ENCODE peak calls at places on chromosome 19, in nine cellular contexts. One of them, this sample, is unnamed.
A peak's percentile ranks its signal among the peaks of the same experiment; 100 is the strongest.

GRCh38 chr19:19385131-19385899 is 20.2 kb upstream of the GATAD2A start:
- ATAC-seq in HepG2: peak; percentile 96
- ATAC-seq in heart left ventricle: peak; percentile 99
- ATAC-seq in HCT116: peak; percentile 97
- ATAC-seq in GM12878: peak; percentile 95
- ATAC-seq in body of pancreas: peak; percentile 97
- ATAC-seq in A549: peak; percentile 98
- ATAC-seq in upper lobe of left lung: peak; percentile 99
- ATAC-seq in right lobe of liver: peak; percentile 95
- ATAC-seq in this sample: peak; percentile 99

GRCh38 chr19:23033721-23034120 is 30.7 kb upstream of the ZNF728 start:
- ATAC-seq in HepG2: no peak
- ATAC-seq in heart left ventricle: no peak
- ATAC-seq in HCT116: no peak
- ATAC-seq in GM12878: no peak
- ATAC-seq in body of pancreas: no peak
- ATAC-seq in A549: no peak
- ATAC-seq in upper lobe of left lung: no peak
- ATAC-seq in right lobe of liver: no peak
- ATAC-seq in this sample: no peak

GRCh38 chr19:46299004-46299509 is 2.2 kb downstream of the HIF3A start:
- ATAC-seq in HepG2: peak; percentile 34
- ATAC-seq in heart left ventricle: peak; percentile 82
- ATAC-seq in HCT116: peak; percentile 63
- ATAC-seq in GM12878: no peak
- ATAC-seq in body of pancreas: peak; percentile 81
- ATAC-seq in A549: peak; percentile 60
- ATAC-seq in upper lobe of left lung: peak; percentile 90
- ATAC-seq in right lobe of liver: peak; percentile 78
- ATAC-seq in this sample: peak; percentile 73

GRCh38 chr19:7928334-7928706 is 2.4 kb upstream of the CTXN1 start:
- ATAC-seq in HepG2: no peak
- ATAC-seq in heart left ventricle: peak; percentile 25
- ATAC-seq in HCT116: no peak
- ATAC-seq in GM12878: no peak
- ATAC-seq in body of pancreas: no peak
- ATAC-seq in A549: no peak
- ATAC-seq in upper lobe of left lung: no peak
- ATAC-seq in right lobe of liver: no peak
- ATAC-seq in this sample: no peak

GRCh38 chr19:21584532-21584931 is 79.1 kb downstream of the ZNF429 start:
- ATAC-seq in HepG2: no peak
- ATAC-seq in heart left ventricle: no peak
- ATAC-seq in HCT116: no peak
- ATAC-seq in GM12878: no peak
- ATAC-seq in body of pancreas: no peak
- ATAC-seq in A549: no peak
- ATAC-seq in upper lobe of left lung: no peak
- ATAC-seq in right lobe of liver: no peak
- ATAC-seq in this sample: no peak

GRCh38 chr19:5115771-5116202 is 146.9 kb downstream of the KDM4B start:
- ATAC-seq in HepG2: no peak
- ATAC-seq in heart left ventricle: peak; percentile 27
- ATAC-seq in HCT116: no peak
- ATAC-seq in GM12878: no peak
- ATAC-seq in body of pancreas: peak; percentile 42
- ATAC-seq in A549: no peak
- ATAC-seq in upper lobe of left lung: no peak
- ATAC-seq in right lobe of liver: peak; percentile 68
- ATAC-seq in this sample: no peak

GRCh38 chr19:30287259-30287658 is 84.9 kb upstream of the ZNF536 start:
- ATAC-seq in HepG2: no peak
- ATAC-seq in heart left ventricle: no peak
- ATAC-seq in HCT116: no peak
- ATAC-seq in GM12878: no peak
- ATAC-seq in body of pancreas: no peak
- ATAC-seq in A549: no peak
- ATAC-seq in upper lobe of left lung: no peak
- ATAC-seq in right lobe of liver: no peak
- ATAC-seq in this sample: no peak

GRCh38 chr19:33376931-33377557 is 3.5 kb downstream of the CEBPG start:
- ATAC-seq in HepG2: no peak
- ATAC-seq in heart left ventricle: no peak
- ATAC-seq in HCT116: no peak
- ATAC-seq in GM12878: no peak
- ATAC-seq in body of pancreas: no peak
- ATAC-seq in A549: no peak
- ATAC-seq in upper lobe of left lung: no peak
- ATAC-seq in right lobe of liver: no peak
- ATAC-seq in this sample: no peak

GRCh38 chr19:52048604-52049493 is at the start of gene ZNF432:
- ATAC-seq in HepG2: peak; percentile 96
- ATAC-seq in heart left ventricle: peak; percentile 98
- ATAC-seq in HCT116: peak; percentile 70
- ATAC-seq in GM12878: peak; percentile 96
- ATAC-seq in body of pancreas: peak; percentile 93
- ATAC-seq in A549: peak; percentile 100
- ATAC-seq in upper lobe of left lung: peak; percentile 98
- ATAC-seq in right lobe of liver: peak; percentile 99
- ATAC-seq in this sample: peak; percentile 98
- TF ChIP-seq POLR2A in HepG2: peak; percentile 59
- TF ChIP-seq POLR2A in heart left ventricle: no peak
- TF ChIP-seq POLR2A in HCT116: no peak
- TF ChIP-seq POLR2A in GM12878: peak; percentile 86
- TF ChIP-seq POLR2A in body of pancreas: peak; percentile 67
- TF ChIP-seq POLR2A in A549: peak; percentile 40
- TF ChIP-seq POLR2A in upper lobe of left lung: no peak
- TF ChIP-seq POLR2A in right lobe of liver: peak; percentile 33
- TF ChIP-seq POLR2A in this sample: peak; percentile 29

GRCh38 chr19:17074628-17075034 is 621 bp downstream of the HAUS8 start:
- ATAC-seq in HepG2: no peak
- ATAC-seq in heart left ventricle: no peak
- ATAC-seq in HCT116: no peak
- ATAC-seq in GM12878: peak; percentile 1
- ATAC-seq in body of pancreas: no peak
- ATAC-seq in A549: no peak
- ATAC-seq in upper lobe of left lung: no peak
- ATAC-seq in right lobe of liver: no peak
- ATAC-seq in this sample: no peak

GRCh38 chr19:17075860-17076538 is 422 bp downstream of the MYO9B start:
- ATAC-seq in HepG2: no peak
- ATAC-seq in heart left ventricle: no peak
- ATAC-seq in HCT116: no peak
- ATAC-seq in GM12878: no peak
- ATAC-seq in body of pancreas: no peak
- ATAC-seq in A549: no peak
- ATAC-seq in upper lobe of left lung: no peak
- ATAC-seq in right lobe of liver: no peak
- ATAC-seq in this sample: no peak

GRCh38 chr19:17076539-17076919 is 952 bp downstream of the MYO9B start:
- ATAC-seq in HepG2: peak; percentile 4
- ATAC-seq in heart left ventricle: no peak
- ATAC-seq in HCT116: no peak
- ATAC-seq in GM12878: no peak
- ATAC-seq in body of pancreas: no peak
- ATAC-seq in A549: no peak
- ATAC-seq in upper lobe of left lung: no peak
- ATAC-seq in right lobe of liver: no peak
- ATAC-seq in this sample: no peak

GRCh38 chr19:17075035-17075859 is at the start of the genes HAUS8 and MYO9B:
- ATAC-seq in HepG2: peak; percentile 77
- ATAC-seq in heart left ventricle: peak; percentile 97
- ATAC-seq in HCT116: peak; percentile 93
- ATAC-seq in GM12878: peak; percentile 74
- ATAC-seq in body of pancreas: peak; percentile 99
- ATAC-seq in A549: peak; percentile 79
- ATAC-seq in upper lobe of left lung: peak; percentile 99
- ATAC-seq in right lobe of liver: peak; percentile 97
- ATAC-seq in this sample: peak; percentile 93

DNA sequence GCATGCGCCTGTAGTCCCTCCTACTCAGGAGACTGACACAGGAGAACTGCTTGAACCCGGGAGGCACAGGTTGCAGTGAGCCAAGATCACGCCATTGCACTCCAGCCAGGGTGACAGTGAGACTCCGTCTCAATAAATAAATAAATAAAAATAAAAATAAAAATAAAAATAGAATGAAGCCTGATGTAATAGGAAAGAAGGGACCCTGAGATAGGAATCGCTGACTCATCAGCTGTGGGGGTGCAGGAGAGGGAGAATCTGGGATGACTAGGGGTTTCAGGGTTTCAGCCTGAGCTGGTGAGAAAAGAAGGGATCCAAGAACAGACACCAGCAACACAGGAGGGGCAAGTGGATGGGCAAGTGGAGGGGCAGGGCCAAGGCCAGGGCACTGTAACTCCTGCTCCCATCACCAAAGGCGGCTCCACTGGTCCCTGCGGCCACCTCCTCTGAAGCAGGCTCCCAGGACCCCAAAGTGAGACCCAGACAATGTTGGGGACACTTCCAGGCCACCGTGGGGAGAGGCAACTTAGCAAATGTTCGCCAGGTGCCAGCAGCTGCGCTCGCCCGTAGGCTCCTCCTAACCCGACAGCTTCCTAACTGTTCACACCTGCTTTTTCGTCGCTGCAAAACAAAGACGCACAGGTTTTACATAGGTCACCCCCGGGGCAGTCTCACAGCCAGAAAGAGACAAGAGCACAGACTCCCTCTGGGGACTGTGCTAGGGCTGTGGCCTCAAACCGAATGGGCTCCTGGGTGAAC is 1.2 kb downstream of the HAUS8 start:
- ATAC-seq in HepG2: peak; percentile 5
- ATAC-seq in heart left ventricle: no peak
- ATAC-seq in HCT116: no peak
- ATAC-seq in GM12878: peak; percentile 12
- ATAC-seq in body of pancreas: no peak
- ATAC-seq in A549: no peak
- ATAC-seq in upper lobe of left lung: no peak
- ATAC-seq in right lobe of liver: no peak
- ATAC-seq in this sample: no peak
- H3K27ac ChIP-seq in HepG2: peak overlapping the region; percentile 75
- H3K27ac ChIP-seq in heart left ventricle: peak overlapping the region; percentile 91
- H3K27ac ChIP-seq in HCT116: peak overlapping the region; percentile 59
- H3K27ac ChIP-seq in GM12878: peak overlapping the region; percentile 86
- H3K27ac ChIP-seq in body of pancreas: peak overlapping the region; percentile 87
- H3K27ac ChIP-seq in A549: peak overlapping the region; percentile 99
- H3K27ac ChIP-seq in upper lobe of left lung: peak overlapping the region; percentile 73
- H3K27ac ChIP-seq in right lobe of liver: peak overlapping the region; percentile 64
- H3K27ac ChIP-seq in this sample: peak overlapping the region; percentile 92

DNA sequence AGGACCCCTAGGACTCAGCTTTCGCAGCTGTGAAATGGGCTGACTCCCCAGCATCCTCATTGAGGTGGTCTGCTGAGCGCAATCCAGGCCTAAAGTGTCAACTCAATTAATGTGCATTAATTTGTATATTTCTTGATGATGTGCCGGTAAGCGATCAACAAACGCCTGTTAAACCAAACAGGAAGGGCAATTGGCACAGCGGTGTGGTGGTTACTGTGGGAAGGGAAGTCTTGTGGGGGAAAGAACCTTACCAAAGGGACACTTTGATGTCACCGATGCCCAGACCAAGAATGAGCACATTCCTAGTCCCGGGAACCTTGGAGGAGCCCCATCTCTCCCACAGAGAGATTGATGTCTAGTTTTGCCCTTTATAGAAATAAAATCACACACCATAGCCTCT is 1.6 kb downstream of the JAK3 start:
- ATAC-seq in HepG2: no peak
- ATAC-seq in heart left ventricle: no peak
- ATAC-seq in HCT116: no peak
- ATAC-seq in GM12878: no peak
- ATAC-seq in body of pancreas: no peak
- ATAC-seq in A549: no peak
- ATAC-seq in upper lobe of left lung: no peak
- ATAC-seq in right lobe of liver: no peak
- ATAC-seq in this sample: no peak
- TF ChIP-seq POLR2A in HepG2: no peak
- TF ChIP-seq POLR2A in heart left ventricle: no peak
- TF ChIP-seq POLR2A in HCT116: no peak
- TF ChIP-seq POLR2A in GM12878: no peak
- TF ChIP-seq POLR2A in body of pancreas: no peak
- TF ChIP-seq POLR2A in A549: no peak
- TF ChIP-seq POLR2A in upper lobe of left lung: no peak
- TF ChIP-seq POLR2A in right lobe of liver: no peak
- TF ChIP-seq POLR2A in this sample: no peak

GRCh38 chr19:42277821-42278809 is 9.1 kb downstream of the CIC start:
- ATAC-seq in HepG2: no peak
- ATAC-seq in heart left ventricle: no peak
- ATAC-seq in HCT116: no peak
- ATAC-seq in GM12878: no peak
- ATAC-seq in body of pancreas: no peak
- ATAC-seq in A549: no peak
- ATAC-seq in upper lobe of left lung: no peak
- ATAC-seq in right lobe of liver: no peak
- ATAC-seq in this sample: no peak

GRCh38 chr19:42279148-42279901 is 10.3 kb downstream of the CIC start:
- ATAC-seq in HepG2: no peak
- ATAC-seq in heart left ventricle: no peak
- ATAC-seq in HCT116: no peak
- ATAC-seq in GM12878: no peak
- ATAC-seq in body of pancreas: no peak
- ATAC-seq in A549: no peak
- ATAC-seq in upper lobe of left lung: no peak
- ATAC-seq in right lobe of liver: no peak
- ATAC-seq in this sample: no peak

GRCh38 chr19:42281175-42282035 is 12.4 kb downstream of the CIC start:
- ATAC-seq in HepG2: peak; percentile 26
- ATAC-seq in heart left ventricle: peak; percentile 49
- ATAC-seq in HCT116: peak; percentile 1
- ATAC-seq in GM12878: peak; percentile 7
- ATAC-seq in body of pancreas: no peak
- ATAC-seq in A549: peak; percentile 1
- ATAC-seq in upper lobe of left lung: no peak
- ATAC-seq in right lobe of liver: no peak
- ATAC-seq in this sample: no peak

GRCh38 chr19:42280761-42281174 is 11.7 kb downstream of the CIC start:
- ATAC-seq in HepG2: no peak
- ATAC-seq in heart left ventricle: peak; percentile 24
- ATAC-seq in HCT116: peak; percentile 2
- ATAC-seq in GM12878: no peak
- ATAC-seq in body of pancreas: no peak
- ATAC-seq in A549: no peak
- ATAC-seq in upper lobe of left lung: no peak
- ATAC-seq in right lobe of liver: no peak
- ATAC-seq in this sample: peak; percentile 9

DNA sequence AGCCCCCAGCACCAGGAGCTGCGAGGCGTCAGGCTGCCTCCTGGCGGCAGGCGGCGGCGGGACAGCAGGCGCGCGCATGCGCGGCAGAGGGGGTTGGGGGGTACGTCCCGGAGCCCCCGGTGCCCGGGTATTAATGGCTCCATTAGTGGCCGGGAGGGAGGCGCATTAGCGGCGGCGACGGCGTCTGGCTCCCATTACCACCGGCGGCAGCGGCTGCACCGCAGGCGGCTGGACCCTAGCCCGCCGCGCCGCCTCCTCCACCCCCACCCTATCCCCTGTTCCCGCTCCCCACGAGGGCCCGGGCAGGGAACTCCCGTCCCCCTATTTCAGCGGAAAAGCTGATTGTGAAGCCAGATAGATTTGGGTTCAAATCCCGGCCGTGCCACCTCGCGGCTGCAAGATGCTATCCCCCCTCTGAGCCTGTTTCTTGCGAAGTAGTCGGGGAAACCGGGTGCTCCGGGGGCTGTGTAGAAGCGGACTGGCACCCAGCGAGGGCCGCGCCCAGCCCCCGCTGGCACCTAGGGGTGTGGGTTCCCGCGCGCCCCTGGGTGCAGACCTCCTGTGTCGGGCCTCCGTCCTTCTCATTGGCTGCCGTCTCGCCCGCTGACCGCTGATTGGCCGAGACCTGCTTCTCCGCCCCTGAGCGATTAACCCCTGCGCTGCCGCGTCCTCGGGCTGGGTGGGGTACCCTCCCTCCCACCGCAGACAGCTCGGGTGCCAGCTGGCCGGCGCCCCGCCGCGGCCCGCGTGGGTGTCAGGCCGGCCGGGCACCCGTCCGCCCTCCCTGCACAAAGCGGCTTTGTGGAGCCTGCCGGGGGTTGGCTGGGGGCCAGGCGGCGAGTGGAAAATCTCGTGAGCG is 11.1 kb downstream of the CIC start:
- ATAC-seq in HepG2: peak; percentile 72
- ATAC-seq in heart left ventricle: peak; percentile 54
- ATAC-seq in HCT116: peak; percentile 63
- ATAC-seq in GM12878: peak; percentile 77
- ATAC-seq in body of pancreas: peak; percentile 28
- ATAC-seq in A549: peak; percentile 46
- ATAC-seq in upper lobe of left lung: peak; percentile 63
- ATAC-seq in right lobe of liver: peak; percentile 64
- ATAC-seq in this sample: peak; percentile 60
- H3K27ac ChIP-seq in HepG2: peak overlapping the region; percentile 72
- H3K27ac ChIP-seq in heart left ventricle: peak overlapping the region; percentile 95
- H3K27ac ChIP-seq in HCT116: peak overlapping the region; percentile 94
- H3K27ac ChIP-seq in GM12878: peak overlapping the region; percentile 55
- H3K27ac ChIP-seq in body of pancreas: peak overlapping the region; percentile 92
- H3K27ac ChIP-seq in A549: peak overlapping the region; percentile 94
- H3K27ac ChIP-seq in upper lobe of left lung: peak overlapping the region; percentile 96
- H3K27ac ChIP-seq in right lobe of liver: peak overlapping the region; percentile 78
- H3K27ac ChIP-seq in this sample: peak overlapping the region; percentile 99